ENCODE peak calls at places on chromosomes 6 and 20, in four cellular contexts. D is stomach, T is right lobe of liver, Q is heart left ventricle. Y is an unnamed sample.

GRCh38 chr20:44589522-44589921 is 7.1 kb downstream of the PKIG start:
- DNase-seq in D (no peak), T (no peak), Q (no peak), Y (no peak)

GRCh38 chr20:19466204-19466928 is 253.9 kb downstream of the SLC24A3 start:
- DNase-seq in D (no peak), T (no peak), Q (no peak), Y (no peak)

GRCh38 chr6:10555625-10556309 is 34.6 kb downstream of the GCNT2 start:
- DNase-seq in D (peak; percentile 51), T (peak; percentile 75), Q (peak; percentile 59), Y (peak; percentile 21)

GRCh38 chr20:916125-916799 is at the start of gene ANGPT4:
- DNase-seq in D (no peak), T (no peak), Q (no peak), Y (no peak)

GRCh38 chr20:571754-572331 is 28.3 kb upstream of the CSNK2A1 start:
- DNase-seq in D (peak; percentile 51), T (peak; percentile 38), Q (peak; percentile 88), Y (peak; percentile 58)

GRCh38 chr6:143673638-143674037 is 4.1 kb upstream of the PHACTR2 start:
- DNase-seq in D (peak; percentile 64), T (no peak), Q (no peak), Y (peak; percentile 25)

GRCh38 chr20:47205577-47206123 is 150.8 kb downstream of the ZMYND8 start:
- DNase-seq in D (peak; percentile 63), T (peak; percentile 80), Q (peak; percentile 43), Y (no peak)

GRCh38 chr6:25995507-25995906 is 32.9 kb downstream of the TRIM38 start:
- DNase-seq in D (no peak), T (no peak), Q (no peak), Y (no peak)

GRCh38 chr6:42970859-42971612 is 7.9 kb downstream of the PEX6 start:
- DNase-seq in D (no peak), T (no peak), Q (no peak), Y (no peak)

GRCh38 chr20:38875170-38875993 is 50.8 kb upstream of the FAM83D start:
- DNase-seq in D (no peak), T (no peak), Q (no peak), Y (peak; percentile 42)

GRCh38 chr6:1613631-1614447 is 4.1 kb downstream of the FOXC1 start:
- DNase-seq in D (no peak), T (no peak), Q (peak; percentile 43), Y (no peak)

GRCh38 chr6:146544783-146545182 is 1.1 kb downstream of the RAB32 start:
- DNase-seq in D (no peak), T (no peak), Q (no peak), Y (no peak)
- H3K27ac ChIP-seq in D (peak overlapping the region; percentile 99), T (peak overlapping the region; percentile 77), Q (peak overlapping the region; percentile 95), Y (peak overlapping the region; percentile 99)

DNA sequence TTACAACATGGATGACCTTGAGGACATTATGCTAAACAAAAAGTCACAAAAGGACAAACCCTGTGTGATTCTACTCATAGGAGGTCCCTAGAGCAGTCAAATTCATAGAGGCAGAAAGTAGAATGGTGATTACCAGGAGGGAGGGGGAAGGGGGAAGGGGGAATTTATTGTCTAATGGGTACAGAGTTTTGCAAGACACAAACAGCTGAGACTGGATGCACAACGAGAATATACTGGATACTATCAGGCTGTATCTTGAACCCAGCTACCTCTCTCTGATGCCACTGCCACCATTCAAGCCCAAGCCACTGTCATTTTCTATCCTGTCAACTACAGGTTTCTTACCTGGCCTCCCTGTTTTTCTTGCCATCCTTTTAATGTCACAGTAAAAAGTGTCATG is 252.3 kb downstream of the ATXN1 start:
- DNase-seq in D (no peak), T (no peak), Q (no peak), Y (no peak)
- TF ChIP-seq POLR2A in D (no peak), T (no peak), Q (no peak), Y (no peak)

GRCh38 chr6:56753801-56754200 is 111.1 kb upstream of the DST start:
- DNase-seq in D (no peak), T (no peak), Q (no peak), Y (no peak)
- H3K27ac ChIP-seq in D (no peak overlapping the region), T (peak overlapping the region; percentile 5), Q (no peak overlapping the region), Y (no peak overlapping the region)

DNA sequence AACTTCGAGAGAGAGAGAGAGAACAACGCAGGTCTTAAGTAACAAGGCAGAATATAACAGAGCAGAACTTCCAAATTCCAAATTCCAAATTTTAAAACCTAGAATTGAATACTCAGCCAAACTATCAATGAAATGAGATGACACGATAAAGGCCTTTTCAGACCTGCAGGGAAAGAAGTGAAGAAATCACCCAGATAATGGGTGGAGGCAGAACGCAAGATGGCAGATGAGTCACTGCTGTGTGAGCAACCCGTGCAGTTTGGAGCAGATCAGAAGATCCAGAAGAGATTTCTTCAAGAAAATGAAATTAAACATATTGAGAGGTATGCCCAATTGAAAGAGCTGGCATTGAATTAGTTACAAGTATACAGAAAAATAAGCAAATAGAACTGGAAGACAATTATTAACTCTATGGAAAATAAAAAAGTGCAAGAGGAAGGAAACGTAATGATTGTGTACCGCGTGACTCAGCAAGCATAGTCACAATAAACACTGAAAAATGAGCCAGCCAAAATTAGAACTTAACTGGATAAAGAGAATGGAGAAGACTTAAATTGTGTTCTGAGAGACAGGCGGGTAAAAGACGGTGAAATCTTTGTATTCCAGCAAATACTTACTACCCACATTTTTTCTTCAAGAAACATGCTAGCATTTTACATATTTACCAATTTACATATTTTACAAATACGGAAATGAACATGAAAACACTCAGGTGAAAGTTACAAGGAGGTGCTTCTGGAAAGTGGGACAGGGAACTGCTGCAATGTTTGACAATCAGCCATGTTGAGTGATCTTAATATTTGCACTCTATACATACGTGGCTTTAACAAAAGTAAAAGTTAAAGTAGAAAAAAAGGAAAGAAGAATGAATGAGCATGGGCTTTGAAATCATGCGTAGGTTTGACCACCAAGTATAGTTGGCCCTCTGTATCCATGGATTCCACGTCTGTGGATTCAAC is 87.9 kb upstream of the CDYL start:
- DNase-seq in D (no peak), T (no peak), Q (no peak), Y (no peak)
- TF ChIP-seq POLR2A in D (no peak), T (no peak), Q (no peak), Y (no peak)

GRCh38 chr6:30102701-30103629 is 9.9 kb downstream of the TRIM31 start:
- DNase-seq in D (peak; percentile 93), T (peak; percentile 80), Q (peak; percentile 85), Y (peak; percentile 91)
- H3K27ac ChIP-seq in D (peak overlapping the region; percentile 82), T (peak overlapping the region; percentile 27), Q (peak overlapping the region; percentile 22), Y (peak overlapping the region; percentile 75)

DNA sequence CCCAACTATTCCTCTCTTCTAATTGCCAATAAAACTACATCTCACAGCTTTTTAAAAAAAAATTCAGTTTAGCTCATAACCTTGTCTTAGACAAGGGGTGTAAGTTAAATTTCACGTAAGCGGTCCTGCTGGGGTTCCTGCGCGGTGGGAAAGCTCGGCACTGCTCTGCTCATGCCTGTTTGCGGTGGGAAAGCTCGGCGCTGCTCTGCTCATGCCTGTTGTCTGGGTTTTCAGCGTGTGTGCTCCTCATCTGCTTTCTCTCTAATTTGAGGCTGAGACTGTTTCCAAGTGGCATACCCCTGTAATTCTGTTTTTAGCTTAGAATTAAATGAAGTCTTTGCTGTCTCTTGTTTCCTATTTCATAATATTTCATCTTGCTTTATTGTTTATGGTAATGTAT is 18.6 kb downstream of the ARID1B start:
- DNase-seq in D (no peak), T (no peak), Q (no peak), Y (no peak)
- TF ChIP-seq POLR2A in D (no peak), T (no peak), Q (no peak), Y (no peak)

GRCh38 chr6:117494694-117495318 is 12.3 kb downstream of the DCBLD1 start:
- DNase-seq in D (no peak), T (no peak), Q (no peak), Y (no peak)
- H3K27ac ChIP-seq in D (peak overlapping the region; percentile 4), T (peak overlapping the region; percentile 24), Q (peak overlapping the region; percentile 44), Y (peak overlapping the region; percentile 20)

Y was measured in uterus.